ENCODE peak calls at places on chromosome 11, in seven cellular contexts. E is neuronal stem cell, A is H1, U is IMR-90, F is mesendoderm, I is mesenchymal stem cell, O is trophoblast cell. Z is an unnamed sample.

GRCh38 chr11:94767701-94768601 is at the start of gene AMOTL1:
- DNase-seq in I (peak; percentile 93), F (peak; percentile 99), O (peak; percentile 93), E (peak; percentile 87), A (peak; percentile 90), U (peak; percentile 76), Z (peak; percentile 92)

GRCh38 chr11:14413307-14414072 is 54.5 kb upstream of the RRAS2 start:
- DNase-seq in O (peak; percentile 66), I (no peak), A (peak; percentile 70), E (no peak), F (peak; percentile 93), U (peak; percentile 58), Z (peak; percentile 82)

GRCh38 chr11:23674866-23675265 is 814.6 kb upstream of the CCDC179 start:
- DNase-seq in A (no peak), I (no peak), U (no peak), E (no peak), F (no peak), O (no peak), Z (no peak)

GRCh38 chr11:74018331-74019005 is 9.6 kb upstream of the UCP3 start:
- DNase-seq in E (no peak), O (no peak), U (peak; percentile 87), A (no peak), F (no peak), I (peak; percentile 96), Z (no peak)

GRCh38 chr11:19093976-19094375 is 23.0 kb upstream of the ZDHHC13 start:
- DNase-seq in E (no peak), F (no peak), U (no peak), A (no peak), I (peak; percentile 66), O (peak; percentile 47), Z (no peak)

GRCh38 chr11:67051945-67052488 is 4.6 kb upstream of the RHOD start:
- DNase-seq in F (no peak), U (no peak), E (no peak), A (no peak), I (no peak), O (no peak), Z (no peak)

GRCh38 chr11:86147004-86147403 is 78.1 kb upstream of the PICALM start:
- DNase-seq in F (no peak), O (no peak), E (no peak), U (no peak), I (no peak), A (no peak), Z (no peak)

GRCh38 chr11:125995313-125995712 is 49.5 kb downstream of the VSIG10L2 start:
- DNase-seq in F (no peak), A (no peak), I (no peak), E (no peak), O (no peak), U (no peak), Z (no peak)

GRCh38 chr11:119810478-119811232 is 81.7 kb upstream of the NECTIN1 start:
- DNase-seq in U (no peak), A (no peak), I (no peak), F (no peak), E (no peak), O (no peak), Z (no peak)

GRCh38 chr11:66188580-66188979 is 79.9 kb upstream of the RAB1B start:
- DNase-seq in U (peak; percentile 85), A (no peak), F (no peak), E (no peak), I (peak; percentile 72), O (no peak), Z (no peak)

GRCh38 chr11:66936326-66936725 is 21.9 kb downstream of the PC start:
- DNase-seq in F (no peak), A (no peak), U (peak; percentile 97), E (no peak), O (peak; percentile 94), I (peak; percentile 73), Z (no peak)

GRCh38 chr11:119995730-119996491 is 142.0 kb downstream of the TRIM29 start:
- DNase-seq in A (no peak), I (no peak), U (no peak), E (no peak), O (no peak), F (no peak), Z (no peak)

GRCh38 chr11:34620820-34621792 is at the start of gene EHF:
- DNase-seq in U (no peak), A (no peak), O (no peak), E (no peak), I (no peak), F (no peak), Z (no peak)

GRCh38 chr11:6635082-6635932 is 16.1 kb upstream of the TPP1 start:
- DNase-seq in F (no peak), A (no peak), E (no peak), O (no peak), U (peak; percentile 87), I (peak; percentile 86), Z (peak; percentile 31)

GRCh38 chr11:63614136-63614664 is at the start of gene PLAAT3:
- DNase-seq in I (peak; percentile 38), F (peak; percentile 78), O (peak; percentile 96), A (peak; percentile 89), U (no peak), E (peak; percentile 31), Z (peak; percentile 86)

GRCh38 chr11:12906501-12906900 is 102.6 kb upstream of the RASSF10 start:
- DNase-seq in I (no peak), U (no peak), F (no peak), O (no peak), A (no peak), E (no peak), Z (no peak)

GRCh38 chr11:86219291-86220193 is 25.0 kb upstream of the EED start:
- DNase-seq in U (no peak), F (no peak), O (no peak), A (no peak), I (no peak), E (no peak), Z (no peak)

GRCh38 chr11:110128161-110128560 is 35.0 kb downstream of the ZC3H12C start:
- DNase-seq in E (peak; percentile 72), A (no peak), I (peak; percentile 44), U (peak; percentile 42), F (peak; percentile 94), O (peak; percentile 14), Z (no peak)

GRCh38 chr11:56876621-56877312 is 111.9 kb upstream of the OR5AK2 start:
- DNase-seq in I (no peak), F (no peak), O (no peak), E (no peak), A (no peak), U (peak; percentile 1), Z (no peak)

GRCh38 chr11:47376183-47376542 is 2.2 kb downstream of the SPI1 start:
- DNase-seq in A (no peak), E (no peak), O (no peak), I (no peak), F (no peak), U (no peak), Z (no peak)

GRCh38 chr11:84249344-84250135 is 963.4 kb upstream of the CCDC90B start:
- DNase-seq in E (no peak), O (no peak), U (no peak), A (no peak), I (peak; percentile 44), F (no peak), Z (no peak)

GRCh38 chr11:84247129-84247528 is 961.0 kb upstream of the CCDC90B start:
- DNase-seq in E (no peak), A (no peak), F (no peak), U (no peak), O (no peak), I (no peak), Z (no peak)

GRCh38 chr11:84250834-84251613 is 964.9 kb upstream of the CCDC90B start:
- DNase-seq in I (no peak), A (no peak), U (no peak), F (no peak), O (no peak), E (no peak), Z (no peak)

GRCh38 chr11:84243629-84244263 is 957.6 kb upstream of the CCDC90B start:
- DNase-seq in A (no peak), F (no peak), E (no peak), O (no peak), U (no peak), I (no peak), Z (no peak)

DNA sequence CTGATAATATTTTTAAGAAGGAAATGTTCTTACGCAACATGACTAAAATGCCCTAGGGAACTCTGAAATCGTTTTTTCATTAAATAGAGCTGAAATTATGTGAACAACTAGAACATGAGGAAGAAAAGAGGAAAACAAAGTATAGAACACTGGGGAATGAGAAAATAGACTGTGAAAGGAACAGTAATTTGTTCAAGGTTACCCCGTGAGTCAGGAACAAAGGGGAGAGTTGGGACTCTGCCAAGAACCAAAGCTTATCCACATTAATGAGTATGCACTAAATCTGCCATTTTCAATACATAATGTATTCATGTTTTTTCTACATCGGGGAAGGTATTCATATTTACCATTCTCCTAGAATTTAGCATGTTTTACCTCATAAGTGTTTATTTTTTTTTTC is 961.8 kb upstream of the CCDC90B start:
- DNase-seq in E (no peak), U (no peak), O (no peak), A (no peak), F (no peak), I (no peak), Z (no peak)
- H3K18ac ChIP-seq in E (no peak overlapping the region), U (no peak overlapping the region), O (no peak overlapping the region), A (no peak overlapping the region), F (no peak overlapping the region), I (no peak overlapping the region), Z (no peak overlapping the region)

GRCh38 chr11:1868056-1868635 is 15.3 kb downstream of the LSP1 start:
- DNase-seq in U (no peak), F (no peak), E (no peak), A (no peak), I (no peak), O (no peak), Z (no peak)
- H3K4me1 ChIP-seq in U (peaks cover 13% of the 10 kb centered on the region), F (no peaks in the 10 kb centered on the region), E (peaks cover 44% of the 10 kb centered on the region), A (peaks cover 8% of the 10 kb centered on the region), I (peaks cover 61% of the 10 kb centered on the region), O (peaks cover 7% of the 10 kb centered on the region), Z (peaks cover 2% of the 10 kb centered on the region)

DNA sequence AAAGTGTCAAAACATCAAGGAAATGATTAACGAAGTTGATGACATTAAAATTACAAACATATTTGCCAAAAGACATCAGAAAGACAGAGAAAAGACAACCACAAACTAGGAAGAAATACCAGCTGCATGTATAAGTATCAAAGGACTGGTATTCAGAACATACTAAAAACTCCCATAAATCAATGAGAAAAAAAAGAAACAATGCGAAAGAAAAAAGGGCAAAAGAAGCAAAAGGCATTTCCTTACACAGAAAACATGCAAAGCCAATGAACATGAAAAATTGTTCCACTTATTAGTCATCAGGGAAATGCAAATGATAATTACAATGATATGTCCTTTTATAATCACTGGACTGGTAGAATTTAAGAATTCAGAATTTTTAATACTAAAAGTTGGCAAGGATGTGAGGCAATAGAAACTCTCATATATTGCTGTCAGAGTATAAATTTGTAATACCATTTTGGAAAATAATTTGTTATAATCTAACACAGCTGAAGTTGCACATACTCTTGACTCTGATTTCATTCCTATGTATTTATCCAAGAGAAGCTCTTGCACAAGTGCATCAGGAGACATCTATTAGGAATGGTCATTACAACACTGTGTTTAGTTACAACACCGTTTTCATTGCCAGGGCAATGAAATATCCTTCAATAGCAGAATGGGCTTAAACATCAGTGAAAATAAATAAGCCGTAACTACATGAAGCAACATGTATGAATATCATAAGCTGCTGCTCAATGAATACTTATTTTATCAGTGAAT is 279.7 kb downstream of the SWAP70 start:
- DNase-seq in I (peak; percentile 94), O (peak; percentile 48), U (peak; percentile 97), E (no peak), A (no peak), F (no peak), Z (no peak)
- H3K23ac ChIP-seq in I (no peak overlapping the region), O (no peak overlapping the region), U (no peak overlapping the region), E (no peak overlapping the region), A (no peak overlapping the region), F (no peak overlapping the region), Z (no peak overlapping the region)

GRCh38 chr11:60769273-60769672 is 12.6 kb downstream of the MS4A15 start:
- DNase-seq in I (no peak), O (peak; percentile 27), F (peak; percentile 7), E (no peak), U (no peak), A (no peak), Z (no peak)
- H3K18ac ChIP-seq in I (no peak overlapping the region), O (no peak overlapping the region), F (no peak overlapping the region), E (no peak overlapping the region), U (no peak overlapping the region), A (no peak overlapping the region), Z (no peak overlapping the region)